ENCODE peak calls at places on chromosomes 2 and 18, in eight cellular contexts. O is HepG2, X is A549, P is K562, Y is HCT116, U is H1, N is endothelial cell of umbilical vein, J is GM12878. W is an unnamed sample.

GRCh38 chr2:100036793-100037192 is 105.6 kb downstream of the AFF3 start:
- DNase-seq in O (no peak), X (no peak), P (no peak), Y (no peak), U (no peak), N (no peak), J (no peak), W (no peak)

GRCh38 chr2:27194538-27195354 is 17.1 kb upstream of the ATRAID start:
- DNase-seq in O (peak), X (no peak), P (no peak), Y (no peak), U (no peak), N (no peak), J (no peak), W (no peak)

GRCh38 chr2:30301551-30301950 is 70.2 kb downstream of the LBH start:
- DNase-seq in O (no peak), X (peak), P (no peak), Y (no peak), U (peak), N (no peak), J (no peak), W (no peak)

GRCh38 chr2:135997380-135997779 is 12.0 kb upstream of the DARS1 start:
- DNase-seq in O (peak), X (no peak), P (no peak), Y (no peak), U (peak), N (no peak), J (no peak), W (peak)

GRCh38 chr18:13376841-13377351 is 158.3 kb downstream of the LDLRAD4 start:
- DNase-seq in O (no peak), X (no peak), P (no peak), Y (no peak), U (no peak), N (no peak), J (no peak), W (no peak)

GRCh38 chr2:72137498-72138010 is 10.1 kb downstream of the CYP26B1 start:
- DNase-seq in O (peak), X (peak), P (peak), Y (no peak), U (peak), N (peak), J (no peak), W (peak)

GRCh38 chr2:237397072-237397471 is 16.9 kb downstream of the COL6A3 start:
- DNase-seq in O (no peak), X (no peak), P (no peak), Y (no peak), U (no peak), N (no peak), J (no peak), W (no peak)

GRCh38 chr2:109237792-109238191 is 108.8 kb downstream of the SH3RF3 start:
- DNase-seq in O (no peak), X (no peak), P (no peak), Y (no peak), U (no peak), N (no peak), J (no peak), W (no peak)

GRCh38 chr2:229159405-229159804 is 111.7 kb downstream of the PID1 start:
- DNase-seq in O (no peak), X (no peak), P (no peak), Y (no peak), U (no peak), N (no peak), J (no peak), W (no peak)

GRCh38 chr2:117985092-117985491 is 28.8 kb downstream of the CCDC93 start:
- DNase-seq in O (no peak), X (no peak), P (no peak), Y (no peak), U (no peak), N (no peak), J (no peak), W (no peak)

GRCh38 chr18:52392160-52392559 is 52.2 kb downstream of the DCC start:
- DNase-seq in O (no peak), X (no peak), P (no peak), Y (no peak), U (no peak), N (no peak), J (peak), W (no peak)

GRCh38 chr2:52264488-52264887 is 1232.6 kb upstream of the NRXN1 start:
- DNase-seq in O (no peak), X (no peak), P (no peak), Y (no peak), U (no peak), N (no peak), J (no peak), W (no peak)

GRCh38 chr18:62716679-62717058 is 1.3 kb downstream of the PHLPP1 start:
- DNase-seq in O (no peak), X (peak), P (peak), Y (no peak), U (peak), N (peak), J (no peak), W (peak)

GRCh38 chr2:241379481-241380480 is 23.7 kb downstream of the FARP2 start:
- DNase-seq in O (no peak), X (no peak), P (no peak), Y (no peak), U (no peak), N (no peak), J (no peak), W (no peak)

GRCh38 chr18:48711651-48712486 is 173.0 kb downstream of the CTIF start:
- DNase-seq in O (peak), X (peak), P (peak), Y (peak), U (no peak), N (peak), J (no peak), W (peak)

GRCh38 chr18:52340466-52341378 is 725 bp downstream of the DCC start:
- DNase-seq in O (no peak), X (no peak), P (no peak), Y (no peak), U (peak), N (no peak), J (no peak), W (no peak)

GRCh38 chr2:201466050-201466660 is 14.6 kb downstream of the STRADB start:
- DNase-seq in O (no peak), X (no peak), P (no peak), Y (no peak), U (no peak), N (peak), J (no peak), W (no peak)

GRCh38 chr2:157628532-157629415 is at the start of gene ACVR1C:
- DNase-seq in O (peak), X (peak), P (peak), Y (peak), U (peak), N (peak), J (no peak), W (peak)

GRCh38 chr2:67840460-67841068 is 222.2 kb downstream of the C1D start:
- DNase-seq in O (peak), X (peak), P (peak), Y (peak), U (peak), N (peak), J (no peak), W (peak)

GRCh38 chr2:178514664-178515063 is 34.4 kb downstream of the PLEKHA3 start:
- DNase-seq in O (no peak), X (no peak), P (no peak), Y (no peak), U (no peak), N (no peak), J (no peak), W (peak)

GRCh38 chr18:7566587-7567486 is at the start of gene PTPRM:
- DNase-seq in O (peak), X (peak), P (peak), Y (peak), U (peak), N (peak), J (no peak), W (peak)
- TF ChIP-seq POLR2A in O (peak), X (peak), P (no peak), Y (no peak), U (no peak), N (peak), J (no peak), W (no peak)

GRCh38 chr18:23037646-23038045 is 97.6 kb upstream of the CABLES1 start:
- DNase-seq in O (no peak), X (no peak), P (no peak), Y (no peak), U (no peak), N (no peak), J (no peak), W (no peak)

GRCh38 chr18:23036611-23037259 is 98.5 kb upstream of the CABLES1 start:
- DNase-seq in O (no peak), X (no peak), P (no peak), Y (no peak), U (no peak), N (no peak), J (no peak), W (no peak)

GRCh38 chr18:23033079-23033478 is 100.0 kb downstream of the RBBP8 start:
- DNase-seq in O (no peak), X (no peak), P (no peak), Y (no peak), U (no peak), N (no peak), J (no peak), W (no peak)

GRCh38 chr18:23032030-23032582 is 99.0 kb downstream of the RBBP8 start:
- DNase-seq in O (no peak), X (no peak), P (no peak), Y (no peak), U (no peak), N (peak), J (no peak), W (no peak)
- TF ChIP-seq MAX in O (no peak), X (no peak), P (no peak), Y (no peak), U (no peak), N (no peak), J (no peak), W (no peak)

GRCh38 chr2:205509655-205510054 is 172.6 kb upstream of the NRP2 start:
- DNase-seq in O (no peak), X (no peak), P (no peak), Y (no peak), U (no peak), N (no peak), J (no peak), W (no peak)

GRCh38 chr2:205511666-205512065 is 170.6 kb upstream of the NRP2 start:
- DNase-seq in O (no peak), X (no peak), P (no peak), Y (no peak), U (no peak), N (no peak), J (no peak), W (no peak)

GRCh38 chr2:205505344-205505743 is 177.0 kb upstream of the NRP2 start:
- DNase-seq in O (no peak), X (no peak), P (no peak), Y (no peak), U (no peak), N (no peak), J (no peak), W (no peak)

GRCh38 chr2:205511221-205511620 is 171.1 kb upstream of the NRP2 start:
- DNase-seq in O (no peak), X (no peak), P (no peak), Y (no peak), U (no peak), N (peak), J (no peak), W (no peak)

DNA sequence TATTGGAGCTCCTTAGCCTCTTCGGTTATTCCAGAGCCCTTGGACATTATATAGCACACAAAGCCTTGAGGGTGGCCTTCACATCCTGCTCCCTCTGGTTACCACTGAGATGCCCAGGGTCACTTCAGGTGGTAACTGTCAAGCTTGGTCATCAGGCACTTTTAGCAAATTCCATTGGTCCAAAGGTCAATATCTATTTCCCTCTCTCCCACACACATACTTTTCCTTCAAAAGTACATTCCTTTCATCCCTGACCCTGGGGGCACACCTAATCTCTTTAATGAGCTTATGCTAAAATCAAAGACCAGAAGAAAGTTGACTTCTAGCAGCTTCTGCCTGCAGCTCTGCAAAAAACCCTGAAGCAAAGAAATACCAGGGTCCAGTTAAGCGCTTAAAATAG is 172.0 kb upstream of the NRP2 start:
- DNase-seq in O (peak), X (no peak), P (no peak), Y (no peak), U (no peak), N (no peak), J (no peak), W (no peak)
- H3K4me3 ChIP-seq in O (no peak), X (no peak), P (no peak), Y (no peak), U (no peak), N (no peak), J (no peak), W (no peak)

DNA sequence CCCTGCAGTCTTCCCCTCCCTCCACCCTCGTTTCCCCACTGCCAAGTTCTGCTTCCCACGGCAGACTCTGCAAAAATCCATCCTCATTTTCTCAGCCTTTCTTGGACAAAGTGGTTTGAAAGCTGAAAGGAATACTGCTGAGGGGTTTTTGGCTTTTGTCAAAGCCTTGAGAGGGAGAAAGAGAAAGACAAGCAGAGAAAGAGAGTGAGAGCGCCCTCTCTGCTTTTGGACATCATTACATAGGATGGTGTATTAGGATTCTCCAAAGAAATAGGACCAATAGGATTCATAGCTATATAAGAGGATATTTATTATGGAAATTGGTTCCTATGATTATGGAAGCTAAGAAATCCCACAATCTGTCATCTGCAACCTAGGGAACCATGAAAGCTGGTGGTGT is 455.9 kb upstream of the SOX11 start:
- DNase-seq in O (no peak), X (no peak), P (no peak), Y (no peak), U (no peak), N (no peak), J (no peak), W (no peak)
- TF ChIP-seq POLR2A in O (no peak), X (no peak), P (no peak), Y (no peak), U (no peak), N (no peak), J (no peak), W (no peak)

GRCh38 chr18:76621782-76622495 is 126.9 kb upstream of the ZNF516 start:
- DNase-seq in O (no peak), X (no peak), P (no peak), Y (no peak), U (no peak), N (no peak), J (no peak), W (peak)
- TF ChIP-seq MAX in O (no peak), X (no peak), P (no peak), Y (no peak), U (no peak), N (no peak), J (no peak), W (no peak)